ENCODE peak calls at places on chromosomes 13 and 19, in eight cellular contexts. Q is effector CD4-positive, alpha-beta T cell; M is stimulated activated CD4-positive, alpha-beta T cell treated with anti-CD3 and anti-CD28 coated beads, TNF-alpha, amount 100 ng/mL, for 24 hours; G is activated CD4-positive, alpha-beta T cell treated with anti-CD3 and anti-CD28 coated beads, Interleukin-2, amount 50 U/mL, for 24 hours; O is mucosa of descending colon; K is germinal center; B is GM12865; P is iPS DF 6.9. U is an unnamed sample.
A peak's percentile ranks its signal among the peaks of the same experiment; 100 is the strongest.

GRCh38 chr19:30109565-30109964 is 167.5 kb downstream of the URI1 start:
- DNase-seq in M (no peak), K (no peak), P (no peak), B (peak; percentile 35), G (no peak), Q (no peak), O (no peak), U (no peak)

GRCh38 chr19:35592226-35592625 is 6.3 kb downstream of the PMIS2 start:
- DNase-seq in P (peak; percentile 68), M (no peak), K (peak; percentile 65), O (peak; percentile 19), G (no peak), B (peak; percentile 76), Q (no peak), U (peak; percentile 36)

GRCh38 chr13:44331446-44331845 is 42.2 kb upstream of the SERP2 start:
- DNase-seq in M (no peak), Q (no peak), K (no peak), O (no peak), B (no peak), P (no peak), G (no peak), U (no peak)

GRCh38 chr19:49065905-49066512 is 1.4 kb upstream of the NTF4 start:
- DNase-seq in P (no peak), B (no peak), G (no peak), M (no peak), Q (no peak), O (no peak), K (no peak), U (no peak)

GRCh38 chr19:56973713-56974553 is 133.4 kb upstream of the PEG3 start:
- DNase-seq in K (no peak), O (no peak), Q (no peak), G (no peak), P (no peak), M (no peak), B (no peak), U (no peak)

GRCh38 chr19:6076675-6077463 is 33.4 kb downstream of the RFX2 start:
- DNase-seq in Q (no peak), K (no peak), G (no peak), O (no peak), B (no peak), M (no peak), P (no peak), U (no peak)

GRCh38 chr13:64753606-64754005 is 2476.5 kb downstream of the PCDH9 start:
- DNase-seq in Q (no peak), B (no peak), P (no peak), O (no peak), M (no peak), K (no peak), G (no peak), U (no peak)

GRCh38 chr19:5050016-5050656 is 81.2 kb downstream of the KDM4B start:
- DNase-seq in O (no peak), B (no peak), M (no peak), G (no peak), Q (no peak), P (no peak), K (no peak), U (no peak)

GRCh38 chr13:49690133-49690989 is 925 bp downstream of the EBPL start:
- DNase-seq in B (no peak), Q (no peak), M (no peak), P (no peak), K (peak; percentile 44), O (peak; percentile 59), G (no peak), U (no peak)

GRCh38 chr19:8360196-8360595 is 3.8 kb upstream of the ANGPTL4 start:
- DNase-seq in K (no peak), B (no peak), M (no peak), Q (no peak), P (no peak), O (no peak), G (no peak), U (no peak)

U was measured in pancreas.